ENCODE peak calls at places on chromosomes 4 and X, in seven cellular contexts. W, C, H, X, L, K and F are unnamed samples.

GRCh38 chr4:92776080-92776479 is 472.3 kb downstream of the GRID2 start:
- DNase-seq in K (no peak), C (no peak), H (no peak), L (no peak), W (no peak), X (peak; percentile 54), F (no peak)

GRCh38 chr4:98293089-98293887 is 32.1 kb downstream of the RAP1GDS1 start:
- DNase-seq in X (no peak), K (no peak), L (no peak), C (no peak), W (no peak), H (peak; percentile 28), F (no peak)

GRCh38 chrX:123756320-123756719 is 23.5 kb upstream of the THOC2 start:
- DNase-seq in X (peak; percentile 4), K (no peak), H (peak; percentile 73), C (no peak), W (no peak), L (no peak), F (no peak)

GRCh38 chr4:62517721-62518120 is 1317.6 kb downstream of the ADGRL3 start:
- DNase-seq in W (no peak), X (no peak), C (no peak), H (peak; percentile 27), K (no peak), L (no peak), F (no peak)

GRCh38 chr4:154686838-154687237 is 57.0 kb upstream of the LRAT start:
- DNase-seq in K (no peak), C (no peak), H (peak; percentile 1), W (no peak), X (peak; percentile 35), L (no peak), F (no peak)

GRCh38 chr4:175951794-175952193 is 113.8 kb upstream of the WDR17 start:
- DNase-seq in X (peak; percentile 49), C (no peak), W (no peak), K (no peak), H (peak; percentile 75), L (no peak), F (no peak)

GRCh38 chr4:54547299-54548097 is 110.3 kb upstream of the KIT start:
- DNase-seq in H (no peak), X (no peak), L (no peak), C (no peak), K (no peak), W (no peak), F (no peak)

GRCh38 chr4:87017580-87018061 is 82.8 kb downstream of the AFF1 start:
- DNase-seq in L (no peak), X (no peak), C (no peak), H (peak; percentile 84), W (no peak), K (no peak), F (no peak)

GRCh38 chrX:7334253-7334935 is 186.4 kb upstream of the PUDP start:
- DNase-seq in X (peak; percentile 62), H (peak; percentile 86), C (no peak), L (no peak), W (no peak), K (no peak), F (no peak)

GRCh38 chr4:88008133-88008621 is 742 bp downstream of the PKD2 start:
- DNase-seq in X (peak; percentile 35), C (no peak), H (peak; percentile 64), K (peak; percentile 86), L (peak; percentile 77), W (no peak), F (peak; percentile 50)

GRCh38 chr4:145732416-145732815 is 52.5 kb downstream of the C4orf51 start:
- DNase-seq in X (peak; percentile 15), C (no peak), L (no peak), W (no peak), H (no peak), K (peak; percentile 34), F (no peak)

DNA sequence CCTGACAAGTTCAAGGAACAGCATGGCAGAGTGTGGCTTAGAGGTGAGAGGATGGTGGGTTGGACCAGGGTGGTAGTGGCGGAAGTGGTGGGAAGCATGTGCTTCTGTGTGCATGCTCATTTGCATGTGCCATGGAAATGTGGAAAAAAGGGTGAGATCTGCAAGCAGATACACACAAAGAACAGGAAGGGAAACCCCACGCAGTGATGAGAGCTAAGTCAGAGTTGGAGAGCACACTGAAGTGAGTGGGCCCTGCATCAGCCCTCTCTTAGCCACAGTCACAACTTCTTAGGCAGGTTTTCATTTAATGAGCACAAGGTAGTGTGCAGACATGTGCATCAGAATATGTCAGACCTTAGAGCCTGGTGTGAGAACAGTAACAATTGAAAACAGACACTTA is 483.8 kb downstream of the AFF2 start:
- DNase-seq in H (no peak), C (no peak), W (no peak), X (no peak), L (no peak), K (no peak), F (no peak)
- H3K27ac ChIP-seq in H (no peak overlapping the region), C (no peak overlapping the region), W (no peak overlapping the region), X (no peak overlapping the region), L (no peak overlapping the region), K (no peak overlapping the region), F (no peak overlapping the region)

GRCh38 chr4:152165851-152166250 is 370.0 kb downstream of the FBXW7 start:
- DNase-seq in K (no peak), L (no peak), X (no peak), H (peak; percentile 23), C (no peak), W (no peak), F (no peak)

GRCh38 chr4:152164561-152164960 is 371.3 kb downstream of the FBXW7 start:
- DNase-seq in L (no peak), X (peak; percentile 56), K (peak; percentile 52), H (no peak), W (no peak), C (no peak), F (no peak)

GRCh38 chr4:152168960-152169616 is 366.8 kb downstream of the FBXW7 start:
- DNase-seq in K (peak; percentile 48), H (no peak), L (no peak), W (no peak), C (no peak), X (peak; percentile 7), F (no peak)

GRCh38 chr4:152165146-152165545 is 370.7 kb downstream of the FBXW7 start:
- DNase-seq in H (peak; percentile 39), K (peak; percentile 69), W (no peak), X (peak; percentile 10), C (no peak), L (no peak), F (no peak)

GRCh38 chr4:152166567-152166966 is 369.3 kb downstream of the FBXW7 start:
- DNase-seq in X (no peak), C (no peak), L (peak; percentile 83), H (peak; percentile 6), W (no peak), K (peak; percentile 80), F (no peak)
- TF ChIP-seq CTCF in X (no peak), C (no peak), L (no peak), H (no peak), W (no peak), K (no peak), F (no peak)

GRCh38 chrX:104411800-104412199 is 154.2 kb upstream of the IL1RAPL2 start:
- DNase-seq in H (no peak), W (no peak), C (no peak), L (no peak), X (no peak), K (no peak), F (no peak)
- H3K4me1 ChIP-seq in H (no peaks in the 10 kb centered on the region), W (no peaks in the 10 kb centered on the region), C (no peaks in the 10 kb centered on the region), L (no peaks in the 10 kb centered on the region), X (no peaks in the 10 kb centered on the region), K (no peaks in the 10 kb centered on the region), F (no peaks in the 10 kb centered on the region)

DNA sequence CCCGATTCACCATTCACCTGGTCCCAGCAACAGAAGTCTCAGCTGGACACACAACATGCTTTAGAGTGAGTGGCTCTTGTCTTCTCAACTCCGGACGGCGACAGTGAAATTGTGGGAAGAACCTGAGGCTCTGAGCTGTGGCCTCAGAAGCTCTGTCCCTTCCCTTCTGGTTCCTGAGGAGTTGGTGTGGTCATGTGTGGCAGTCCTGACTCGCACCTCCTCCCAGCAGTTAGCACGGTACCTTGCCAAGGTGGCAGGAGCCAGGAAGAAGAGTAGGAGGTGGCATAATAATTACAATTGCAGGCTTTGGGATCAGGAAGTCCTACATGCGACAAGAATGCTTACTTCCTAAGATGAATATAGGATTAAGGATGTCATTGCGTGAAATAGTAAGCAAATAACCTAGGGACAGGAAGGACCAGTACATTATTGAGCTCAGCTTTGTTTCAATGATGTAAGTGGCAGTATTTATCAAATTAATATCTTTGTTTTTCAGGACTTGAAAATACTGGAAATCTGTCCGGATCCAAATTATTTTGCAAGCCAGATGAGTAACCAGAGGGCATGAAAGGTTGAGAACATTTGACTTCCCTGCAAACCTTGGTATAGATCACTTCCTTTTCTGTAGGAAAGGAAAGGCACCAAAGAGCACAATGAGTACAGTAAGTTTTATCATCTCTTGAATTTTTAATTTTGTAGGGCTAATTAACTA is 21.1 kb downstream of the RNF4 start:
- DNase-seq in L (no peak), C (no peak), K (no peak), W (no peak), X (no peak), H (no peak), F (no peak)
- H3K27ac ChIP-seq in L (no peak overlapping the region), C (no peak overlapping the region), K (peak overlapping the region; percentile 63), W (peak overlapping the region; percentile 39), X (no peak overlapping the region), H (peak overlapping the region; percentile 25), F (no peak overlapping the region)

DNA sequence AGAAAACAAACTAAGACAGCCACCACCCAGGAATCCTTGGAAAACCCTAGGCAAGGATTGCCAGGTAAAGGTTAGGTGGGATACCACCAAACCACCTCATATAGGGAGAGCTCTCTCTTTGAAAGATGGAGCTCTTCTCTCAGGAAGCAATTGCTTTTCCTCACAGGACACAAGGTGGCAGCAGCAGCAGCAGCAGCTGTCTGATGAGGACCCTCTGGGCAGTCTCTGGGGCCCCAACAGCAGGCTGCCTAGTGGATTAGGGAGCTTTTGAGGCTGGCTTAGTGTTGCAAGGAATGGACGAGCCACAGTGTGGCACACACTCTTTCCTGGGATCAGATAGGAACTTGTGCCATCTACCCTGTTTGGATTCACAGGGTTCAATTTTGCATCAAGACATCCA is 41.4 kb upstream of the CHRDL1 start:
- DNase-seq in W (no peak), C (no peak), H (no peak), X (peak; percentile 5), K (peak; percentile 65), L (peak; percentile 57), F (no peak)
- TF ChIP-seq CTCF in W (peak; percentile 33), C (no peak), H (peak; percentile 15), X (peak; percentile 34), K (peak; percentile 44), L (peak; percentile 17), F (no peak)

GRCh38 chr4:924107-925096 is 7.7 kb downstream of the GAK start:
- DNase-seq in L (no peak), X (no peak), K (no peak), C (no peak), H (peak; percentile 68), W (no peak), F (no peak)

GRCh38 chr4:929096-929765 is 2.9 kb downstream of the GAK start:
- DNase-seq in C (no peak), H (no peak), W (no peak), X (no peak), K (no peak), L (no peak), F (no peak)

GRCh38 chr4:925771-926500 is 6.2 kb downstream of the GAK start:
- DNase-seq in H (no peak), W (no peak), C (no peak), K (no peak), X (no peak), L (no peak), F (no peak)

GRCh38 chr4:925171-925570 is 6.9 kb downstream of the GAK start:
- DNase-seq in K (no peak), W (no peak), L (no peak), X (no peak), H (no peak), C (no peak), F (no peak)

GRCh38 chr4:926538-926937 is 5.6 kb downstream of the GAK start:
- DNase-seq in X (peak; percentile 17), K (peak; percentile 88), H (no peak), L (peak; percentile 62), W (no peak), C (no peak), F (peak; percentile 53)
- H3K4me1 ChIP-seq in X (peaks cover 17% of the 10 kb centered on the region), K (no peaks in the 10 kb centered on the region), H (peaks cover 4% of the 10 kb centered on the region), L (peaks cover 25% of the 10 kb centered on the region), W (peaks cover 24% of the 10 kb centered on the region), C (peaks cover 29% of the 10 kb centered on the region), F (peaks cover 27% of the 10 kb centered on the region)